ENCODE peak calls at places on chromosomes 5 and 9, in eight cellular contexts. S is astrocyte; T is cardiac muscle cell; Q is body of pancreas; R is right lobe of liver; I is CD8-positive, alpha-beta T cell; J is A549; A is brain microvascular endothelial cell. G is an unnamed sample.

GRCh38 chr9:123656565-123656964 is 273.4 kb downstream of the DENND1A start:
- DNase-seq in S (peak; percentile 52), R (no peak), J (no peak), I (no peak), Q (no peak), T (peak; percentile 23), A (no peak), G (no peak)

GRCh38 chr9:108316633-108317032 is 539.2 kb downstream of the ACTL7B start:
- DNase-seq in J (no peak), A (no peak), R (no peak), Q (no peak), T (no peak), I (no peak), S (no peak), G (no peak)

GRCh38 chr5:123690821-123691220 is 178.8 kb downstream of the CSNK1G3 start:
- DNase-seq in R (no peak), A (peak; percentile 81), I (no peak), S (peak; percentile 43), Q (no peak), T (no peak), J (no peak), G (no peak)

GRCh38 chr5:154179846-154180710 is 10.5 kb upstream of the GALNT10 start:
- DNase-seq in J (peak; percentile 80), T (peak; percentile 80), S (no peak), R (no peak), I (peak; percentile 62), Q (peak; percentile 61), A (peak; percentile 52), G (no peak)

GRCh38 chr9:130606887-130607582 is 27.7 kb downstream of the FUBP3 start:
- DNase-seq in J (no peak), I (no peak), A (peak; percentile 1), Q (no peak), T (peak; percentile 21), S (peak; percentile 15), R (no peak), G (no peak)

GRCh38 chr5:105952875-105953274 is 1717.9 kb downstream of the EFNA5 start:
- DNase-seq in I (no peak), A (no peak), S (no peak), Q (no peak), R (no peak), T (peak; percentile 49), J (no peak), G (no peak)

GRCh38 chr9:104527109-104527508 is at the start of gene OR13C4:
- DNase-seq in T (no peak), I (no peak), Q (no peak), R (no peak), J (no peak), A (no peak), S (no peak), G (no peak)

GRCh38 chr5:84017704-84018240 is 297.1 kb upstream of the HAPLN1 start:
- DNase-seq in A (peak; percentile 31), I (no peak), R (no peak), S (peak; percentile 27), J (no peak), Q (no peak), T (peak; percentile 17), G (no peak)

GRCh38 chr5:128487041-128487440 is 51.0 kb downstream of the FBN2 start:
- DNase-seq in I (no peak), S (no peak), Q (no peak), T (no peak), R (no peak), J (no peak), A (peak; percentile 78), G (no peak)

GRCh38 chr9:87950296-87950695 is 24.0 kb downstream of the CDK20 start:
- DNase-seq in R (no peak), T (no peak), S (no peak), J (no peak), A (no peak), I (no peak), Q (no peak), G (no peak)

GRCh38 chr9:93202919-93203712 is 19.2 kb downstream of the WNK2 start:
- DNase-seq in I (no peak), A (no peak), Q (no peak), J (no peak), R (no peak), T (no peak), S (no peak), G (no peak)

GRCh38 chr9:9998491-9999287 is 614.1 kb downstream of the PTPRD start:
- DNase-seq in A (no peak), J (no peak), S (no peak), Q (no peak), I (no peak), R (no peak), T (no peak), G (no peak)
- TF ChIP-seq CTCF in A (peak; percentile 44), J (no peak), S (peak; percentile 30), Q (no peak), I (no peak), R (peak; percentile 17), T (no peak), G (no peak)

GRCh38 chr9:79237861-79238260 is 333.9 kb upstream of the TLE4 start:
- DNase-seq in Q (no peak), I (no peak), T (no peak), R (no peak), S (peak; percentile 30), A (no peak), J (no peak), G (no peak)

GRCh38 chr9:79242489-79242888 is 329.3 kb upstream of the TLE4 start:
- DNase-seq in S (no peak), A (no peak), R (no peak), Q (no peak), T (no peak), I (no peak), J (no peak), G (no peak)

GRCh38 chr9:79246170-79246569 is 325.6 kb upstream of the TLE4 start:
- DNase-seq in J (no peak), Q (no peak), A (no peak), S (no peak), R (no peak), I (no peak), T (no peak), G (no peak)

GRCh38 chr9:79236466-79236865 is 335.3 kb upstream of the TLE4 start:
- DNase-seq in Q (no peak), S (peak; percentile 10), A (no peak), T (no peak), J (no peak), R (no peak), I (no peak), G (no peak)

GRCh38 chr9:79240774-79241173 is 331.0 kb upstream of the TLE4 start:
- DNase-seq in A (no peak), Q (no peak), I (no peak), R (no peak), T (no peak), S (no peak), J (no peak), G (no peak)
- H3K4me3 ChIP-seq in A (no peak overlapping the region), Q (no peak overlapping the region), I (no peak overlapping the region), R (no peak overlapping the region), T (no peak overlapping the region), S (no peak overlapping the region), J (no peak overlapping the region), G (no peak overlapping the region)

DNA sequence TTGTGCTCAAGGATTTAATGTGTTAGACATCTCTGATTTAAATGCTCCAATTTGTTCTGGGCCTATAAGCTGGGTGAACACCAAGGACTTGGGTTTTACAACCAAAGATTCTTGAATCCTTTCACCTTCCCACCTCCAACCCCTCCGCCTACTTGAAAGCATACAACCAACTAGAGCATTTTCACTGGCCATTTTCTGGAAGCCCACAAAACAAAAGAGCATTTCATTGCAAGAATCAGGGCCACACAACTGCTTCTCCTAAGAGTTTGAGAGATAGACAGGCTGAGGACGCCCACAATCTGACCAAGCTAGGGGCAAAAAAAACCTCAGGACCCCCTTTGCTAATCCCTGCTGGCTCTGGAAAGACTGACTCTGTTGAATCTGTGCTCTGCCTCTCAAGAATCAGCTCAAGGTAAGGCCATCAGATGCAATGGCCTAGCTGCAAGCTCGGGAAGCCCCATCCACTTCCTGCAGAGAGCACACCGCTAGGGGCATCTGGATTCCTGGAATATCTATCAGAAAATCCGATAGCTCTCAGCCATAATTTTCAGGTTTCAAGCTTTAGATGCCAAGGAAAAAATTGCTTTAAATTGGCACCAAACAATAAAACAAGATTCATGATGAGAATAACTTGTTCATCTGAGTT is 57.7 kb downstream of the RETREG1 start:
- DNase-seq in J (no peak), T (no peak), Q (no peak), R (no peak), I (no peak), A (no peak), S (no peak), G (no peak)
- H3K27ac ChIP-seq in J (no peak overlapping the region), T (no peak overlapping the region), Q (no peak overlapping the region), R (no peak overlapping the region), I (no peak overlapping the region), A (no peak overlapping the region), S (no peak overlapping the region), G (no peak overlapping the region)

GRCh38 chr5:78235289-78235688 is 59.2 kb downstream of the AP3B1 start:
- DNase-seq in S (peak; percentile 13), R (no peak), Q (peak; percentile 43), T (no peak), A (peak; percentile 11), I (no peak), J (no peak), G (no peak)

GRCh38 chr5:78234804-78235203 is 59.7 kb downstream of the AP3B1 start:
- DNase-seq in Q (no peak), S (no peak), T (no peak), R (no peak), J (no peak), A (no peak), I (no peak), G (no peak)

GRCh38 chr5:78232163-78232562 is 62.3 kb downstream of the AP3B1 start:
- DNase-seq in R (no peak), T (no peak), I (no peak), Q (no peak), A (no peak), S (no peak), J (no peak), G (no peak)

GRCh38 chr5:78237911-78238310 is 56.6 kb downstream of the AP3B1 start:
- DNase-seq in Q (no peak), S (no peak), I (no peak), J (no peak), A (no peak), T (no peak), R (no peak), G (no peak)

GRCh38 chr5:78236046-78236445 is 58.5 kb downstream of the AP3B1 start:
- DNase-seq in R (no peak), I (no peak), S (no peak), Q (no peak), J (no peak), A (no peak), T (no peak), G (no peak)
- TF ChIP-seq CTCF in R (no peak), I (no peak), S (no peak), Q (no peak), J (no peak), A (no peak), T (no peak), G (no peak)

GRCh38 chr9:1052119-1052907 is 2.2 kb downstream of the DMRT2 start:
- DNase-seq in S (no peak), T (no peak), A (no peak), R (no peak), I (no peak), Q (no peak), J (no peak), G (no peak)
- H3K4me3 ChIP-seq in S (no peak overlapping the region), T (peak overlapping the region; percentile 37), A (no peak overlapping the region), R (peak overlapping the region; percentile 16), I (no peak overlapping the region), Q (no peak overlapping the region), J (peak overlapping the region; percentile 55), G (peak overlapping the region; percentile 63)

GRCh38 chr5:136042665-136043121 is 13.9 kb downstream of the TGFBI start:
- DNase-seq in T (peak; percentile 47), S (peak; percentile 74), A (peak; percentile 63), R (no peak), Q (no peak), I (no peak), J (no peak), G (no peak)
- H3K27ac ChIP-seq in T (no peak overlapping the region), S (peak overlapping the region; percentile 69), A (peak overlapping the region; percentile 12), R (no peak overlapping the region), Q (no peak overlapping the region), I (no peak overlapping the region), J (peak overlapping the region; percentile 23), G (peak overlapping the region; percentile 55)

G was measured in coronary artery.